ENCODE peak calls at places on chromosomes 2 and 18, in four cellular contexts. E is hepatocyte, V is skeletal muscle cell, K is endothelial cell. D is an unnamed sample.

GRCh38 chr18:68507781-68508180 is 207.1 kb downstream of the TMX3 start:
- DNase-seq in E (no peak), V (peak), K (no peak), D (no peak)

GRCh38 chr2:219433666-219434467 is 776 bp upstream of the SPEG start:
- DNase-seq in E (no peak), V (peak), K (peak), D (no peak)

GRCh38 chr18:79902075-79902474 is 49.4 kb downstream of the SLC66A2 start:
- DNase-seq in E (no peak), V (no peak), K (no peak), D (no peak)

GRCh38 chr2:10813085-10813748 is 632 bp upstream of the PDIA6 start:
- DNase-seq in E (no peak), V (peak), K (no peak), D (no peak)

GRCh38 chr2:190283783-190284182 is 35.8 kb downstream of the HIBCH start:
- DNase-seq in E (no peak), V (peak), K (no peak), D (no peak)

GRCh38 chr18:58350526-58350925 is 278.4 kb downstream of the ALPK2 start:
- DNase-seq in E (no peak), V (no peak), K (no peak), D (no peak)

GRCh38 chr18:44594779-44595467 is 85.8 kb upstream of the SETBP1 start:
- DNase-seq in E (no peak), V (peak), K (no peak), D (no peak)

GRCh38 chr2:105100064-105100840 is 62.4 kb downstream of the MRPS9 start:
- DNase-seq in E (no peak), V (no peak), K (no peak), D (no peak)

GRCh38 chr2:72695676-72696075 is 130.2 kb downstream of the EXOC6B start:
- DNase-seq in E (no peak), V (no peak), K (no peak), D (no peak)

GRCh38 chr2:37637985-37638384 is 33.5 kb downstream of the CDC42EP3 start:
- DNase-seq in E (no peak), V (no peak), K (no peak), D (peak)

GRCh38 chr2:47015206-47015605 is 99.6 kb upstream of the MCFD2 start:
- DNase-seq in E (no peak), V (no peak), K (no peak), D (no peak)